ENCODE peak calls at places on chromosomes 4 and X, in eight cellular contexts. Z is stimulated activated CD4-positive, alpha-beta T cell treated with anti-CD3 and anti-CD28 coated beads, Interleukin-2, amount 100 ng/mL, for 48 hours; H is activated CD4-positive, alpha-beta memory T cell treated with anti-CD3 and anti-CD28 coated beads, Interleukin-2, amount 10 ng/mL, durations not matched to agents 7 days and 5 days; R is effector memory CD4-positive, alpha-beta T cell; O is skeletal muscle cell; N is head of caudate nucleus; F is mesendoderm; I is DMS 273 treated with DMSO at 0.1 percent for 48 hours. E is an unnamed sample.
A peak's percentile ranks its signal among the peaks of the same experiment; 100 is the strongest.

GRCh38 chr4:109733728-109734127 is 3.9 kb upstream of the PLA2G12A start:
- DNase-seq in F (no peak), R (no peak), N (no peak), O (no peak), I (no peak), Z (no peak), H (no peak), E (no peak)

GRCh38 chr4:168421055-168421454 is 59.2 kb downstream of the DDX60L start:
- DNase-seq in F (no peak), R (no peak), O (no peak), I (no peak), Z (no peak), H (no peak), N (no peak), E (no peak)

GRCh38 chr4:6227412-6228157 is 27.2 kb upstream of the JAKMIP1 start:
- DNase-seq in R (no peak), I (no peak), N (no peak), Z (no peak), F (no peak), O (no peak), H (no peak), E (no peak)

GRCh38 chr4:76447326-76447954 is 12.4 kb downstream of the SHROOM3 start:
- DNase-seq in N (no peak), H (no peak), F (peak; percentile 37), Z (no peak), R (no peak), O (no peak), I (no peak), E (no peak)

GRCh38 chr4:80806472-80806871 is 224.0 kb upstream of the BMP3 start:
- DNase-seq in Z (no peak), R (no peak), I (no peak), H (no peak), O (no peak), F (no peak), N (no peak), E (no peak)

GRCh38 chrX:79084923-79085322 is 59.6 kb upstream of the GPR174 start:
- DNase-seq in Z (no peak), F (no peak), H (no peak), N (no peak), I (no peak), R (no peak), O (no peak), E (no peak)

GRCh38 chr4:82851902-82852750 is 38.8 kb downstream of the SEC31A start:
- DNase-seq in Z (no peak), R (no peak), F (peak; percentile 59), H (no peak), I (no peak), O (no peak), N (no peak), E (no peak)

GRCh38 chrX:120302434-120302833 is 8.8 kb downstream of the TMEM255A start:
- DNase-seq in R (no peak), H (peak; percentile 76), Z (no peak), F (peak; percentile 68), O (no peak), I (no peak), N (peak; percentile 31), E (no peak)

GRCh38 chrX:53594354-53594753 is 92.2 kb downstream of the HUWE1 start:
- DNase-seq in R (no peak), N (no peak), I (no peak), F (no peak), H (no peak), Z (no peak), O (peak; percentile 4), E (no peak)

GRCh38 chr4:26964512-26964911 is 103.9 kb downstream of the STIM2 start:
- DNase-seq in N (no peak), R (no peak), O (no peak), I (no peak), F (no peak), Z (no peak), H (no peak), E (no peak)